ENCODE peak calls at places on chromosomes 5 and 9, in five cellular contexts. V, J, D, L and R are unnamed samples.

GRCh38 chr9:83403864-83404263 is 134.3 kb downstream of the FRMD3 start:
- DNase-seq in V (no peak), D (no peak), L (no peak), J (no peak), R (no peak)

GRCh38 chr9:131521203-131521602 is 9.9 kb downstream of the UCK1 start:
- DNase-seq in D (no peak), V (no peak), J (no peak), L (no peak), R (no peak)

GRCh38 chr9:99737649-99738048 is 84.0 kb upstream of the NR4A3 start:
- DNase-seq in V (no peak), L (no peak), J (no peak), D (no peak), R (no peak)

GRCh38 chr9:20300430-20301115 is 321.7 kb downstream of the MLLT3 start:
- DNase-seq in D (no peak), J (no peak), V (no peak), L (no peak), R (no peak)

GRCh38 chr5:128341056-128341455 is 197.0 kb downstream of the FBN2 start:
- DNase-seq in V (no peak), L (no peak), D (no peak), J (no peak), R (no peak)

GRCh38 chr5:159403906-159404641 is 73.8 kb upstream of the IL12B start:
- DNase-seq in V (no peak), J (no peak), D (no peak), L (no peak), R (no peak)

GRCh38 chr9:132572921-132573320 is 9.5 kb upstream of the BARHL1 start:
- DNase-seq in V (no peak), D (no peak), L (no peak), J (no peak), R (no peak)

GRCh38 chr5:152546493-152546892 is 141.4 kb upstream of the NMUR2 start:
- DNase-seq in L (no peak), D (no peak), V (no peak), J (no peak), R (no peak)

GRCh38 chr5:145858929-145859328 is 13.9 kb downstream of the GRXCR2 start:
- DNase-seq in D (no peak), V (peak), J (no peak), L (no peak), R (no peak)

GRCh38 chr9:130660683-130661460 is 3.5 kb upstream of the PRDM12 start:
- DNase-seq in L (no peak), D (no peak), V (no peak), J (no peak), R (no peak)

GRCh38 chr5:1507457-1507856 is 16.3 kb downstream of the LPCAT1 start:
- DNase-seq in J (no peak), D (no peak), V (no peak), L (no peak), R (peak)

GRCh38 chr5:56048124-56048523 is 53.4 kb upstream of the IL6ST start:
- DNase-seq in D (peak), L (no peak), V (no peak), J (no peak), R (no peak)

GRCh38 chr9:87158779-87159178 is 211.5 kb upstream of the GAS1 start:
- DNase-seq in D (no peak), L (no peak), J (no peak), V (no peak), R (no peak)

GRCh38 chr9:14302405-14302804 is 11.5 kb downstream of the NFIB start:
- DNase-seq in D (no peak), J (no peak), V (no peak), L (no peak), R (no peak)

GRCh38 chr9:92590386-92590785 is 54.6 kb upstream of the ECM2 start:
- DNase-seq in L (peak), D (peak), J (no peak), V (peak), R (no peak)

GRCh38 chr9:38339496-38339895 is 53.0 kb upstream of the ALDH1B1 start:
- DNase-seq in J (no peak), D (no peak), V (peak), L (no peak), R (no peak)

GRCh38 chr9:93699650-93700049 is 123.3 kb downstream of the PHF2 start:
- DNase-seq in L (no peak), J (no peak), V (no peak), D (no peak), R (no peak)

GRCh38 chr5:64973226-64973625 is 204.5 kb downstream of the CWC27 start:
- DNase-seq in L (no peak), J (no peak), D (no peak), V (no peak), R (no peak)

GRCh38 chr5:60349891-60350415 is 350.0 kb downstream of the DEPDC1B start:
- DNase-seq in L (no peak), J (no peak), D (no peak), V (no peak), R (no peak)

GRCh38 chr9:79974806-79975422 is 403.1 kb downstream of the TLE4 start:
- DNase-seq in J (peak), D (peak), L (no peak), V (no peak), R (no peak)

GRCh38 chr5:159316519-159317383 is 13.5 kb downstream of the IL12B start:
- DNase-seq in J (no peak), V (peak), D (peak), L (peak), R (no peak)

GRCh38 chr5:127700237-127700766 is 2.9 kb upstream of the CCDC192 start:
- DNase-seq in L (no peak), J (no peak), V (no peak), D (no peak), R (no peak)

GRCh38 chr9:121562261-121562780 is 62.7 kb upstream of the GGTA1 start:
- DNase-seq in V (no peak), J (no peak), L (no peak), D (no peak), R (no peak)

GRCh38 chr5:98397081-98397480 is 376.4 kb upstream of the RGMB start:
- DNase-seq in D (no peak), L (no peak), V (peak), J (no peak), R (no peak)

GRCh38 chr5:112668911-112669310 is 68.8 kb upstream of the APC start:
- DNase-seq in J (no peak), D (no peak), V (no peak), L (no peak), R (no peak)

GRCh38 chr5:136028090-136028489 is 698 bp upstream of the TGFBI start:
- DNase-seq in L (no peak), J (no peak), V (no peak), D (no peak), R (no peak)

GRCh38 chr9:35306281-35306680 is 144.5 kb downstream of the UNC13B start:
- DNase-seq in V (peak), L (no peak), J (no peak), D (no peak), R (no peak)

GRCh38 chr9:122004589-122004988 is 88.5 kb downstream of the TTLL11 start:
- DNase-seq in V (no peak), L (no peak), D (no peak), J (no peak), R (no peak)

GRCh38 chr9:38311382-38312270 is 80.9 kb upstream of the ALDH1B1 start:
- DNase-seq in V (no peak), D (no peak), L (no peak), J (no peak), R (no peak)

GRCh38 chr9:26043431-26043830 is 365.2 kb upstream of the TUSC1 start:
- DNase-seq in L (no peak), V (no peak), J (no peak), D (no peak), R (no peak)

GRCh38 chr9:33187519-33188218 is 20.5 kb upstream of the B4GALT1 start:
- DNase-seq in L (peak), V (peak), J (no peak), D (no peak), R (no peak)

GRCh38 chr9:105296889-105297288 is 52.4 kb downstream of the SLC44A1 start:
- DNase-seq in L (no peak), D (no peak), V (peak), J (no peak), R (no peak)

GRCh38 chr9:105295986-105296385 is 51.5 kb downstream of the SLC44A1 start:
- DNase-seq in J (no peak), V (no peak), L (no peak), D (no peak), R (no peak)

GRCh38 chr9:105296445-105296844 is 52.0 kb downstream of the SLC44A1 start:
- DNase-seq in L (no peak), J (no peak), V (no peak), D (no peak), R (no peak)

GRCh38 chr9:105297442-105298097 is 53.1 kb downstream of the SLC44A1 start:
- DNase-seq in D (no peak), J (no peak), V (no peak), L (no peak), R (no peak)

GRCh38 chr9:105299190-105299854 is 54.9 kb downstream of the SLC44A1 start:
- DNase-seq in V (peak), J (no peak), D (peak), L (no peak), R (no peak)
- TF ChIP-seq POLR2A in V (peak), J (no peak), D (peak), L (no peak), R (no peak)

GRCh38 chr5:140632366-140633080 is 452 bp downstream of the CD14 start:
- DNase-seq in L (peak), J (peak), V (peak), D (peak), R (peak)

GRCh38 chr5:140631831-140632365 is 1.1 kb downstream of the CD14 start:
- DNase-seq in D (peak), L (peak), J (no peak), V (no peak), R (peak)

GRCh38 chr5:140630296-140630695 is 2.7 kb downstream of the CD14 start:
- DNase-seq in J (no peak), L (no peak), V (no peak), D (no peak), R (no peak)

GRCh38 chr5:140633081-140633471 is at the start of gene CD14:
- DNase-seq in L (peak), J (peak), D (peak), V (no peak), R (peak)

DNA sequence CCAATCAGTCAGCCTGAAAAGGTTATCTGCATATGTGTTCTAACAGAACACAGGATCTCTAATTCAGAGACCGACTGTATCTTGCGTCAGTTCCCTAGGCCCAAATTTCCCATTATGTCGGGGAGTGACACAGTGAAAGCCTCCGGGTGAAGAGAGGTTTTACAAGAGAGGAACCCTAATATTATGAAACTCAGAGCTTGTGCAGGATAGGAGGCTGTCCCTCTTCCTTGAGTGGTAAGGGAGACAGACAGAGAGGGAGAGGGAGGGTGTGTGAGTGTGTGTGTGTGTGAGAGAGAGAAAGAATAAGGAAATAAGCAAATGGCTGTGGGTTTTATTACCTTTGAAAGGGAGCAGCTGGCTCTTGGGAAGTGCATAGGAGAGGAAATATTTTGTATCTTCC is 1.9 kb downstream of the CD14 start:
- DNase-seq in V (no peak), J (no peak), D (no peak), L (no peak), R (no peak)
- TF ChIP-seq POLR2A in V (no peak), J (no peak), D (peak), L (no peak), R (no peak)

DNA sequence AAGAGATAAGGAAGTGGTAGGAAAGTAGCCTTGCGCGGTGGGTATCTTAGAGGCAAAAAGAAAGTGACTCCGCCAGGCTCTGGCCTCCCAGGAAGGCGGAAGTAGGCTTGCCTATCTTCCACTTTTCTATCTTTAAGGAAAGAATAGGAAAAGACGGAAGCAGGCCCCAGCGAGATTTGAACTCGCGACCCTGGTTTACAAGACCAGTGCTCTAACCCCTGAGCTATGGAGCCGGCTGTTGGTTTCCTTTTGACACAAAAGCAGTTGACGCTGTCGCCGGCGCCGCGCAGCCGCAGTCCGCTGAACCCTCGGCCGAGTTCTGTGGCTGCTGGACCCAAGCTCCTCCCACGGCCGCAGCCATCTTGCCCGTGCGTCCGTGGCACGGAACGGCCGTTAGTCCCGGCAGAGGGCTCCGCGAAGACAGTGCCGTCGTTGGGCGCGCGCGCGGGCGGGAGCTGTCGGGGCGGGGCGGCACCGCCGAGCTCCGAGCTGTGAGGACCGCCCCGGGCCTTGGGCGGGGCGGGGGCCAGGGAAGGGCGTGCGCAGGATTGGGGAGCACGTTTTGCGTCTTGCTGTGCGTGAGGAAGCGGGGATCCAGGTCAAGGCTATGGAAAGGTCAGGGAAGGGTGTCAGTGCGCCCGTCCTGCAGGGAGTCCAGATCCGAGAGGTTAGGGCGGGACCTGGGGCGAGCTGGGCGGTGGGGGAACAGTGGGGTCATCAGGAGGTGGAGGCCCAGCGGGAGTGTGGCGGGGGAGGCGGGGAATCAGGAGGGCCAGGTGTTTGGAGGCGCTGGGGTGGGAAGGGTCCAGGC is 13.3 kb downstream of the TRIM7 start:
- DNase-seq in V (peak), J (peak), L (peak), D (peak), R (peak)
- TF ChIP-seq POLR2A in V (peak), J (peak), L (peak), D (peak), R (no peak)

DNA sequence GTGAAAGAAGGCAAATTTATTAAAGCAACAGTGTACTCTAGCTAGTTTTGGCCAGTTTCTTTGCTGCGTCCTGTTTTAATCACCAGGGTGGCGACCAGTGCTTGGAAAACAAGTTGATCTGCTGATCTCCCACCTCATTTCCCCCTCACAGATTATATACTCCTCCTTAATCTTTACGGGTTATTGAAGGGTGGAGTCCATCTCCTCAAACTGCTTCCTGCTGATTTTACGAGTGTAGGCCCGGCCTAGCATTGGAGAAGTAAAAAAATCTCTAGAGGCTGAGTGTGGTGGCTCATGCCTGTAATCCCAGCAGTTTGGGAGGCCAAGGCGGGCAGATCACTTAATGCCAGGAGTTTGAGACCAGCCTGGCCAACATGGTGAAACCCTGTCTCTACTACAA is 14.0 kb upstream of the CFAP95 start:
- DNase-seq in D (peak), J (no peak), V (no peak), L (no peak), R (no peak)
- TF ChIP-seq POLR2A in D (no peak), J (no peak), V (no peak), L (no peak), R (no peak)

GRCh38 chr5:154940375-154940771 is 500 bp upstream of the MRPL22 start:
- DNase-seq in J (no peak), L (no peak), D (no peak), V (no peak), R (peak)

GRCh38 chr5:154944716-154945115 is 3.8 kb downstream of the MRPL22 start:
- DNase-seq in L (no peak), V (no peak), D (no peak), J (no peak), R (no peak)

GRCh38 chr5:154943527-154943926 is 2.7 kb downstream of the MRPL22 start:
- DNase-seq in V (no peak), J (no peak), D (no peak), L (no peak), R (no peak)

GRCh38 chr5:154937718-154938466 is at the start of gene GEMIN5:
- DNase-seq in V (peak), J (peak), L (peak), D (peak), R (peak)

DNA sequence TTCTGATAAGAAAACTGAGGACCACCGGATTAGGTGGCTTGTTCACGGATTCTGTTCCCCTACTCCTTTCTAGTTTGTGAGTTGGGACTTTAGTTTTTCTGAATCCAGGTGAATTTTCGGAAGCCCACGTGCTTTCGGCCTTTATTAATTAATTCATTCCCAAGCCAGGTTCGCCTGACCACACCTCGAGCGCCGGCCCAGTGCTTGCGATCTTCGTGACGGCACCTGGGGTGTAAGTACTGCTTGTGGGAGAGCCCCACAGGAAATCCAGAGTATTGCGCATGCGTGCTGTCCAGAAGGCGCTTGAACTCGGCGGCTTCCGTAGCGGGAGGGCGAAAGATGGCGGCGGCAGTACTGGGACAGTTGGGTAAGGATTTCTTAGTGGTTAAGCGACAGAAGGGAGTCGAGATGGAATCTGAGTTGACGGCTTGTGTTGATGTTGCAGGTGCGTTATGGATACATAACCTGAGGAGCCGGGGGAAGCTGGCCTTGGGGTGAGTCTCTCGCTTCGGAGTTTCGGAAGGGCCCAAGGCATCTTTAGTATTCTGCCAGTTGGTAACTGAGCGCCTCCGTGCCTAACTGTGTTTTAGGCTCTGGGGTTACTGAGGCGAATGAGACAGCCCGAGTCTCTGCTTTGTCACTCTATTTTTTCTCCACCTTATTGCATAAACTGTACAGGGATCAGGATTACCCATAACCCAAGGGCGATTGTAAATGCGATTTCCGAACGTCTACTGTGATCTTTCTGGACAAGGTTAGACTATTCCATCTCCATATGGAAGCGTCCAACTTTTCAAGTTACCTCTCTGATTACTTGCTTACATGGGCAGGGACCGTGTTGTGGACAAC is at the start of gene MRPL22:
- DNase-seq in L (peak), V (peak), J (peak), D (peak), R (peak)
- TF ChIP-seq POLR2A in L (peak), V (peak), J (peak), D (peak), R (no peak)

GRCh38 chr5:134397196-134397595 is 14.5 kb downstream of the CDKN2AIPNL start:
- DNase-seq in V (no peak), D (no peak), J (no peak), L (no peak), R (no peak)
- TF ChIP-seq POLR2A in V (no peak), D (no peak), J (no peak), L (no peak), R (no peak)

GRCh38 chr5:170540276-170540675 is 36.5 kb downstream of the KCNIP1 start:
- DNase-seq in V (no peak), D (no peak), J (no peak), L (no peak), R (no peak)
- TF ChIP-seq POLR2A in V (no peak), D (no peak), J (no peak), L (no peak), R (no peak)

GRCh38 chr5:178331491-178331981 is 98.9 kb upstream of the PHYKPL start:
- DNase-seq in V (no peak), D (peak), L (no peak), J (peak), R (peak)
- TF ChIP-seq POLR2A in V (no peak), D (no peak), L (no peak), J (no peak), R (no peak)